ENCODE peak calls at places on chromosomes 3 and 15, in six cellular contexts. One of them, this sample, is unnamed. For H3K9me2, the result is how much of the 10 kb centered on the place peaks cover.

GRCh38 chr3:189897406-189897805 is 223.3 kb downstream of the P3H2 start:
- DNase-seq in OCI-LY7: no peak
- DNase-seq in hepatocyte: no peak
- DNase-seq in MM.1S: no peak
- DNase-seq in SK-N-SH: no peak
- DNase-seq in PC-3: no peak
- DNase-seq in this sample: no peak

GRCh38 chr3:140128217-140129137 is 193.5 kb downstream of the CLSTN2 start:
- DNase-seq in OCI-LY7: peak
- DNase-seq in hepatocyte: peak
- DNase-seq in MM.1S: no peak
- DNase-seq in SK-N-SH: peak
- DNase-seq in PC-3: peak
- DNase-seq in this sample: peak

GRCh38 chr15:93495799-93496637 is 407.0 kb upstream of the RGMA start:
- DNase-seq in OCI-LY7: no peak
- DNase-seq in hepatocyte: no peak
- DNase-seq in MM.1S: no peak
- DNase-seq in SK-N-SH: peak
- DNase-seq in PC-3: no peak
- DNase-seq in this sample: no peak

GRCh38 chr15:39198044-39198625 is 382.7 kb upstream of the THBS1 start:
- DNase-seq in OCI-LY7: no peak
- DNase-seq in hepatocyte: no peak
- DNase-seq in MM.1S: no peak
- DNase-seq in SK-N-SH: no peak
- DNase-seq in PC-3: peak
- DNase-seq in this sample: no peak

GRCh38 chr3:171435143-171435542 is 25.1 kb downstream of the TNIK start:
- DNase-seq in OCI-LY7: no peak
- DNase-seq in hepatocyte: no peak
- DNase-seq in MM.1S: no peak
- DNase-seq in SK-N-SH: no peak
- DNase-seq in PC-3: no peak
- DNase-seq in this sample: no peak

GRCh38 chr15:71290002-71290401 is 174.7 kb downstream of the THSD4 start:
- DNase-seq in OCI-LY7: no peak
- DNase-seq in hepatocyte: no peak
- DNase-seq in MM.1S: no peak
- DNase-seq in SK-N-SH: no peak
- DNase-seq in PC-3: no peak
- DNase-seq in this sample: peak

GRCh38 chr15:68430471-68431036 is 1.4 kb downstream of the ITGA11 start:
- DNase-seq in OCI-LY7: no peak
- DNase-seq in hepatocyte: no peak
- DNase-seq in MM.1S: no peak
- DNase-seq in SK-N-SH: no peak
- DNase-seq in PC-3: no peak
- DNase-seq in this sample: peak

GRCh38 chr3:21894459-21895083 is 143.6 kb upstream of the ZNF385D start:
- DNase-seq in OCI-LY7: no peak
- DNase-seq in hepatocyte: peak
- DNase-seq in MM.1S: peak
- DNase-seq in SK-N-SH: peak
- DNase-seq in PC-3: peak
- DNase-seq in this sample: peak

GRCh38 chr3:16429086-16429485 is 84.4 kb downstream of the RFTN1 start:
- DNase-seq in OCI-LY7: no peak
- DNase-seq in hepatocyte: no peak
- DNase-seq in MM.1S: no peak
- DNase-seq in SK-N-SH: no peak
- DNase-seq in PC-3: no peak
- DNase-seq in this sample: peak

GRCh38 chr3:156582784-156583183 is 27.9 kb upstream of the SSR3 start:
- DNase-seq in OCI-LY7: no peak
- DNase-seq in hepatocyte: no peak
- DNase-seq in MM.1S: no peak
- DNase-seq in SK-N-SH: no peak
- DNase-seq in PC-3: no peak
- DNase-seq in this sample: peak

GRCh38 chr3:59247402-59247841 is 197.6 kb upstream of the CFAP20DC start:
- DNase-seq in OCI-LY7: no peak
- DNase-seq in hepatocyte: no peak
- DNase-seq in MM.1S: no peak
- DNase-seq in SK-N-SH: no peak
- DNase-seq in PC-3: peak
- DNase-seq in this sample: no peak

GRCh38 chr3:113166719-113167492 is 44.5 kb upstream of the BOC start:
- DNase-seq in OCI-LY7: no peak
- DNase-seq in hepatocyte: peak
- DNase-seq in MM.1S: no peak
- DNase-seq in SK-N-SH: peak
- DNase-seq in PC-3: peak
- DNase-seq in this sample: peak

GRCh38 chr3:31890007-31890406 is 91.1 kb downstream of the OSBPL10 start:
- DNase-seq in OCI-LY7: no peak
- DNase-seq in hepatocyte: no peak
- DNase-seq in MM.1S: no peak
- DNase-seq in SK-N-SH: no peak
- DNase-seq in PC-3: no peak
- DNase-seq in this sample: no peak

GRCh38 chr3:115092220-115092791 is 54.8 kb downstream of the ZBTB20 start:
- DNase-seq in OCI-LY7: peak
- DNase-seq in hepatocyte: peak
- DNase-seq in MM.1S: peak
- DNase-seq in SK-N-SH: peak
- DNase-seq in PC-3: peak
- DNase-seq in this sample: peak

GRCh38 chr15:78808550-78808949 is 2.7 kb downstream of the ADAMTS7 start:
- DNase-seq in OCI-LY7: peak
- DNase-seq in hepatocyte: no peak
- DNase-seq in MM.1S: peak
- DNase-seq in SK-N-SH: peak
- DNase-seq in PC-3: peak
- DNase-seq in this sample: peak

GRCh38 chr3:151726016-151726415 is 7.7 kb upstream of the AADACL2 start:
- DNase-seq in OCI-LY7: no peak
- DNase-seq in hepatocyte: no peak
- DNase-seq in MM.1S: no peak
- DNase-seq in SK-N-SH: no peak
- DNase-seq in PC-3: peak
- DNase-seq in this sample: no peak

GRCh38 chr3:74233091-74233490 is 381.4 kb downstream of the CNTN3 start:
- DNase-seq in OCI-LY7: no peak
- DNase-seq in hepatocyte: no peak
- DNase-seq in MM.1S: no peak
- DNase-seq in SK-N-SH: no peak
- DNase-seq in PC-3: no peak
- DNase-seq in this sample: no peak

GRCh38 chr3:8778475-8778874 is 9.1 kb upstream of the OXTR start:
- DNase-seq in OCI-LY7: no peak
- DNase-seq in hepatocyte: no peak
- DNase-seq in MM.1S: no peak
- DNase-seq in SK-N-SH: no peak
- DNase-seq in PC-3: peak
- DNase-seq in this sample: peak

GRCh38 chr3:72738752-72739520 is 109.3 kb downstream of the SHQ1 start:
- DNase-seq in OCI-LY7: peak
- DNase-seq in hepatocyte: peak
- DNase-seq in MM.1S: peak
- DNase-seq in SK-N-SH: peak
- DNase-seq in PC-3: no peak
- DNase-seq in this sample: peak

GRCh38 chr15:51853987-51854386 is 24.5 kb downstream of the TMOD3 start:
- DNase-seq in OCI-LY7: no peak
- DNase-seq in hepatocyte: no peak
- DNase-seq in MM.1S: no peak
- DNase-seq in SK-N-SH: no peak
- DNase-seq in PC-3: no peak
- DNase-seq in this sample: peak

GRCh38 chr3:61584494-61584893 is 23.1 kb downstream of the PTPRG start:
- DNase-seq in OCI-LY7: no peak
- DNase-seq in hepatocyte: no peak
- DNase-seq in MM.1S: no peak
- DNase-seq in SK-N-SH: no peak
- DNase-seq in PC-3: no peak
- DNase-seq in this sample: no peak
- H3K9me2 ChIP-seq in OCI-LY7: under half
- H3K9me2 ChIP-seq in hepatocyte: under half
- H3K9me2 ChIP-seq in MM.1S: under half
- H3K9me2 ChIP-seq in SK-N-SH: under half
- H3K9me2 ChIP-seq in PC-3: under half
- H3K9me2 ChIP-seq in this sample: under half

GRCh38 chr3:134330895-134331810 is 43.1 kb downstream of the AMOTL2 start:
- DNase-seq in OCI-LY7: no peak
- DNase-seq in hepatocyte: peak
- DNase-seq in MM.1S: no peak
- DNase-seq in SK-N-SH: no peak
- DNase-seq in PC-3: peak
- DNase-seq in this sample: peak
- H3K9me2 ChIP-seq in OCI-LY7: under half
- H3K9me2 ChIP-seq in hepatocyte: under half
- H3K9me2 ChIP-seq in MM.1S: under half
- H3K9me2 ChIP-seq in SK-N-SH: under half
- H3K9me2 ChIP-seq in PC-3: under half
- H3K9me2 ChIP-seq in this sample: under half

GRCh38 chr3:41169038-41169437 is 30.3 kb upstream of the CTNNB1 start:
- DNase-seq in OCI-LY7: no peak
- DNase-seq in hepatocyte: peak
- DNase-seq in MM.1S: no peak
- DNase-seq in SK-N-SH: no peak
- DNase-seq in PC-3: no peak
- DNase-seq in this sample: peak

GRCh38 chr3:41158947-41159346 is 40.4 kb upstream of the CTNNB1 start:
- DNase-seq in OCI-LY7: no peak
- DNase-seq in hepatocyte: peak
- DNase-seq in MM.1S: no peak
- DNase-seq in SK-N-SH: no peak
- DNase-seq in PC-3: peak
- DNase-seq in this sample: no peak

GRCh38 chr3:41159581-41160189 is 39.6 kb upstream of the CTNNB1 start:
- DNase-seq in OCI-LY7: no peak
- DNase-seq in hepatocyte: peak
- DNase-seq in MM.1S: no peak
- DNase-seq in SK-N-SH: no peak
- DNase-seq in PC-3: peak
- DNase-seq in this sample: no peak

GRCh38 chr3:41167722-41168497 is 31.4 kb upstream of the CTNNB1 start:
- DNase-seq in OCI-LY7: no peak
- DNase-seq in hepatocyte: no peak
- DNase-seq in MM.1S: no peak
- DNase-seq in SK-N-SH: no peak
- DNase-seq in PC-3: no peak
- DNase-seq in this sample: no peak

GRCh38 chr3:41164776-41165175 is 34.5 kb upstream of the CTNNB1 start:
- DNase-seq in OCI-LY7: no peak
- DNase-seq in hepatocyte: no peak
- DNase-seq in MM.1S: no peak
- DNase-seq in SK-N-SH: no peak
- DNase-seq in PC-3: no peak
- DNase-seq in this sample: no peak
- H3K9me2 ChIP-seq in OCI-LY7: under half
- H3K9me2 ChIP-seq in hepatocyte: under half
- H3K9me2 ChIP-seq in MM.1S: under half
- H3K9me2 ChIP-seq in SK-N-SH: under half
- H3K9me2 ChIP-seq in PC-3: under half
- H3K9me2 ChIP-seq in this sample: under half

DNA sequence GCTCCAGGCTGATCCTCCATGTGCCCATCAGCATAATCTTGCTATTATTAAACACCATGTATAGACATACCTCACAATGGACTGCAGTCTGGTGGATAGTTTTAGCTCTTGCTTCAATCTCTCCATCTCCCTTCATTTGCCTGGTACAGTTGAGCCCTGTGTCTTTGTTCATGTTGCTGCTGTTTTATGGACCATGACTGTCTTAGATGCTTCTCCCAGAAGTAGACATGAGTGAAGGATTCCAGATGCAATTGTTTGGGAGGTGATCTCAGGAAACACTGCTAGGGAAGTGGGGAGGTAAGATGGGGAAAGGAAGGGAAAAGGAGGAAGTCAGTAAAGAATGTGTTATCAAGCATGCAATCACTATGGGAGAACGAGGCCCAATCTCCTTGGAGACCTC is 36.3 kb upstream of the CTNNB1 start:
- DNase-seq in OCI-LY7: no peak
- DNase-seq in hepatocyte: no peak
- DNase-seq in MM.1S: no peak
- DNase-seq in SK-N-SH: no peak
- DNase-seq in PC-3: no peak
- DNase-seq in this sample: no peak
- H3K9me2 ChIP-seq in OCI-LY7: under half
- H3K9me2 ChIP-seq in hepatocyte: under half
- H3K9me2 ChIP-seq in MM.1S: under half
- H3K9me2 ChIP-seq in SK-N-SH: under half
- H3K9me2 ChIP-seq in PC-3: under half
- H3K9me2 ChIP-seq in this sample: under half

GRCh38 chr3:41162541-41162940 is 36.8 kb upstream of the CTNNB1 start:
- DNase-seq in OCI-LY7: no peak
- DNase-seq in hepatocyte: no peak
- DNase-seq in MM.1S: no peak
- DNase-seq in SK-N-SH: no peak
- DNase-seq in PC-3: no peak
- DNase-seq in this sample: no peak
- H3K9me2 ChIP-seq in OCI-LY7: under half
- H3K9me2 ChIP-seq in hepatocyte: under half
- H3K9me2 ChIP-seq in MM.1S: under half
- H3K9me2 ChIP-seq in SK-N-SH: under half
- H3K9me2 ChIP-seq in PC-3: under half
- H3K9me2 ChIP-seq in this sample: under half

DNA sequence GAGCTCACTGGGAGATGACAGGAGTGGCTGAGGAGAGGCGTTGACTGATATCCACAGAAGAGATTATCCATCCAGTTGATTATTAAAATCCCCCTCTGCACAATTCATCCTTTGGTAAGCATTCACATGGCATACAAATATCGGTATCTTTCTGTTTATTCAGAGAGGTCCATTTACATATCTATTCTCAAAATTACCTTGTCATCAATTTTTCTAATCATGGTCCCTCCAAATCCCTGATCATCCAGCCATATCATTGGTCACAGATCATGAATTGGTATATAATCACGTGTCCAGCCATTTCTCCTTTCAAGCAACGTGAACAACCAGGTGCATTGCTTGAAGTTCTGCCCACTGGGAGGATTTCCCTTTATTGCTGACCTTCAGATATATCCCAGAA is 1321.0 kb downstream of the ROBO2 start:
- DNase-seq in OCI-LY7: no peak
- DNase-seq in hepatocyte: no peak
- DNase-seq in MM.1S: no peak
- DNase-seq in SK-N-SH: no peak
- DNase-seq in PC-3: no peak
- DNase-seq in this sample: no peak
- H3K9me2 ChIP-seq in OCI-LY7: under half
- H3K9me2 ChIP-seq in hepatocyte: under half
- H3K9me2 ChIP-seq in MM.1S: under half
- H3K9me2 ChIP-seq in SK-N-SH: under half
- H3K9me2 ChIP-seq in PC-3: under half
- H3K9me2 ChIP-seq in this sample: under half

GRCh38 chr3:155076888-155077287 is 3.2 kb upstream of the MME start:
- DNase-seq in OCI-LY7: no peak
- DNase-seq in hepatocyte: no peak
- DNase-seq in MM.1S: no peak
- DNase-seq in SK-N-SH: no peak
- DNase-seq in PC-3: peak
- DNase-seq in this sample: no peak
- H3K9me2 ChIP-seq in OCI-LY7: under half
- H3K9me2 ChIP-seq in hepatocyte: under half
- H3K9me2 ChIP-seq in MM.1S: under half
- H3K9me2 ChIP-seq in SK-N-SH: under half
- H3K9me2 ChIP-seq in PC-3: under half
- H3K9me2 ChIP-seq in this sample: under half